ENCODE peak calls at places on chromosomes 4 and X, in six cellular contexts. One of them, this sample, is unnamed.

GRCh38 chr4:8407756-8408155 is 32.8 kb downstream of the ACOX3 start:
- DNase-seq in CD4-positive, alpha-beta memory T cell: no peak
- DNase-seq in bronchial epithelial cell: no peak
- DNase-seq in body of pancreas: no peak
- DNase-seq in germinal center: no peak
- DNase-seq in lung microvascular endothelial cell: no peak
- DNase-seq in this sample: no peak

GRCh38 chr4:110164856-110165255 is 33.6 kb downstream of the ELOVL6 start:
- DNase-seq in CD4-positive, alpha-beta memory T cell: peak
- DNase-seq in bronchial epithelial cell: peak
- DNase-seq in body of pancreas: no peak
- DNase-seq in germinal center: no peak
- DNase-seq in lung microvascular endothelial cell: no peak
- DNase-seq in this sample: no peak

GRCh38 chr4:149961876-149962597 is 116.2 kb upstream of the DCLK2 start:
- DNase-seq in CD4-positive, alpha-beta memory T cell: no peak
- DNase-seq in bronchial epithelial cell: peak
- DNase-seq in body of pancreas: no peak
- DNase-seq in germinal center: no peak
- DNase-seq in lung microvascular endothelial cell: peak
- DNase-seq in this sample: no peak

GRCh38 chrX:34631826-34632225 is 25.3 kb downstream of the TMEM47 start:
- DNase-seq in CD4-positive, alpha-beta memory T cell: no peak
- DNase-seq in bronchial epithelial cell: no peak
- DNase-seq in body of pancreas: no peak
- DNase-seq in germinal center: no peak
- DNase-seq in lung microvascular endothelial cell: peak
- DNase-seq in this sample: no peak

GRCh38 chr4:178448372-178449040 is 1006.3 kb upstream of the AGA start:
- DNase-seq in CD4-positive, alpha-beta memory T cell: no peak
- DNase-seq in bronchial epithelial cell: no peak
- DNase-seq in body of pancreas: no peak
- DNase-seq in germinal center: no peak
- DNase-seq in lung microvascular endothelial cell: no peak
- DNase-seq in this sample: peak

GRCh38 chrX:40304115-40304514 is 206.4 kb upstream of the BCOR start:
- DNase-seq in CD4-positive, alpha-beta memory T cell: no peak
- DNase-seq in bronchial epithelial cell: no peak
- DNase-seq in body of pancreas: no peak
- DNase-seq in germinal center: no peak
- DNase-seq in lung microvascular endothelial cell: no peak
- DNase-seq in this sample: no peak

GRCh38 chr4:112448211-112448745 is 67.7 kb downstream of the NEUROG2 start:
- DNase-seq in CD4-positive, alpha-beta memory T cell: no peak
- DNase-seq in bronchial epithelial cell: peak
- DNase-seq in body of pancreas: no peak
- DNase-seq in germinal center: no peak
- DNase-seq in lung microvascular endothelial cell: no peak
- DNase-seq in this sample: no peak

GRCh38 chr4:39044364-39044946 is 12.2 kb upstream of the TMEM156 start:
- DNase-seq in CD4-positive, alpha-beta memory T cell: peak
- DNase-seq in bronchial epithelial cell: peak
- DNase-seq in body of pancreas: peak
- DNase-seq in germinal center: peak
- DNase-seq in lung microvascular endothelial cell: peak
- DNase-seq in this sample: peak

GRCh38 chr4:111678466-111678865 is 466.8 kb upstream of the FAM241A start:
- DNase-seq in CD4-positive, alpha-beta memory T cell: no peak
- DNase-seq in bronchial epithelial cell: peak
- DNase-seq in body of pancreas: no peak
- DNase-seq in germinal center: no peak
- DNase-seq in lung microvascular endothelial cell: peak
- DNase-seq in this sample: no peak

GRCh38 chr4:78644744-78645330 is 93.3 kb downstream of the ANXA3 start:
- DNase-seq in CD4-positive, alpha-beta memory T cell: peak
- DNase-seq in bronchial epithelial cell: peak
- DNase-seq in body of pancreas: peak
- DNase-seq in germinal center: peak
- DNase-seq in lung microvascular endothelial cell: peak
- DNase-seq in this sample: peak

GRCh38 chr4:13920111-13920875 is 292.8 kb upstream of the BOD1L1 start:
- DNase-seq in CD4-positive, alpha-beta memory T cell: no peak
- DNase-seq in bronchial epithelial cell: peak
- DNase-seq in body of pancreas: no peak
- DNase-seq in germinal center: no peak
- DNase-seq in lung microvascular endothelial cell: no peak
- DNase-seq in this sample: no peak

GRCh38 chr4:109206610-109207009 is 95.8 kb downstream of the COL25A1 start:
- DNase-seq in CD4-positive, alpha-beta memory T cell: no peak
- DNase-seq in bronchial epithelial cell: no peak
- DNase-seq in body of pancreas: no peak
- DNase-seq in germinal center: no peak
- DNase-seq in lung microvascular endothelial cell: no peak
- DNase-seq in this sample: no peak

GRCh38 chr4:42237451-42237850 is 85.0 kb upstream of the BEND4 start:
- DNase-seq in CD4-positive, alpha-beta memory T cell: no peak
- DNase-seq in bronchial epithelial cell: no peak
- DNase-seq in body of pancreas: no peak
- DNase-seq in germinal center: no peak
- DNase-seq in lung microvascular endothelial cell: no peak
- DNase-seq in this sample: no peak

GRCh38 chr4:2537011-2537830 is 774 bp downstream of the FAM193A start:
- DNase-seq in CD4-positive, alpha-beta memory T cell: peak
- DNase-seq in bronchial epithelial cell: peak
- DNase-seq in body of pancreas: peak
- DNase-seq in germinal center: peak
- DNase-seq in lung microvascular endothelial cell: peak
- DNase-seq in this sample: peak

GRCh38 chr4:94365304-94365703 is 22.7 kb upstream of the HPGDS start:
- DNase-seq in CD4-positive, alpha-beta memory T cell: no peak
- DNase-seq in bronchial epithelial cell: peak
- DNase-seq in body of pancreas: no peak
- DNase-seq in germinal center: no peak
- DNase-seq in lung microvascular endothelial cell: peak
- DNase-seq in this sample: no peak

GRCh38 chrX:109732319-109732779 is 708 bp downstream of the ACSL4 start:
- DNase-seq in CD4-positive, alpha-beta memory T cell: peak
- DNase-seq in bronchial epithelial cell: peak
- DNase-seq in body of pancreas: no peak
- DNase-seq in germinal center: peak
- DNase-seq in lung microvascular endothelial cell: peak
- DNase-seq in this sample: peak

GRCh38 chr4:161696957-161697356 is 466.8 kb downstream of the FSTL5 start:
- DNase-seq in CD4-positive, alpha-beta memory T cell: no peak
- DNase-seq in bronchial epithelial cell: peak
- DNase-seq in body of pancreas: no peak
- DNase-seq in germinal center: no peak
- DNase-seq in lung microvascular endothelial cell: peak
- DNase-seq in this sample: no peak

GRCh38 chr4:183746305-183747229 is 87.5 kb downstream of the TRAPPC11 start:
- DNase-seq in CD4-positive, alpha-beta memory T cell: no peak
- DNase-seq in bronchial epithelial cell: peak
- DNase-seq in body of pancreas: no peak
- DNase-seq in germinal center: no peak
- DNase-seq in lung microvascular endothelial cell: no peak
- DNase-seq in this sample: no peak

GRCh38 chrX:97897998-97898397 is 1014.3 kb downstream of the RPA4 start:
- DNase-seq in CD4-positive, alpha-beta memory T cell: no peak
- DNase-seq in bronchial epithelial cell: no peak
- DNase-seq in body of pancreas: no peak
- DNase-seq in germinal center: no peak
- DNase-seq in lung microvascular endothelial cell: no peak
- DNase-seq in this sample: no peak

GRCh38 chrX:154013614-154014360 is 5.9 kb downstream of the IRAK1 start:
- DNase-seq in CD4-positive, alpha-beta memory T cell: peak
- DNase-seq in bronchial epithelial cell: no peak
- DNase-seq in body of pancreas: no peak
- DNase-seq in germinal center: peak
- DNase-seq in lung microvascular endothelial cell: peak
- DNase-seq in this sample: peak

This sample was measured in G401.